ENCODE peak calls at places on chromosome 15, in nine cellular contexts. S is IMR-90, R is body of pancreas, Z is tibial nerve, Y is A549, T is left ventricle myocardium inferior, D is HepG2, V is psoas muscle, B is tibial artery. J is an unnamed sample. For H3K4me1, the result is how much of the 10 kb centered on the place peaks cover.

GRCh38 chr15:95019907-95020306 is 788.5 kb downstream of the MCTP2 start:
- DNase-seq in S (no peak), T (no peak), Y (no peak), B (no peak), V (no peak), R (no peak), Z (no peak), D (no peak), J (peak)

GRCh38 chr15:69562564-69562963 is 109.9 kb downstream of the RPLP1 start:
- DNase-seq in R (peak), Z (no peak), B (no peak), S (no peak), V (no peak), D (no peak), Y (no peak), T (no peak), J (no peak)

GRCh38 chr15:44479343-44479742 is 51.9 kb downstream of the CTDSPL2 start:
- DNase-seq in D (no peak), B (no peak), R (no peak), T (no peak), V (no peak), Y (no peak), S (no peak), Z (no peak), J (no peak)

GRCh38 chr15:23436421-23436820 is 10.6 kb downstream of the GOLGA6L2 start:
- DNase-seq in T (no peak), Z (no peak), R (no peak), D (no peak), B (no peak), V (no peak), Y (no peak), S (no peak), J (no peak)

GRCh38 chr15:52523192-52523591 is 5.5 kb downstream of the MYO5A start:
- DNase-seq in Y (no peak), T (no peak), V (no peak), B (no peak), Z (no peak), R (no peak), D (no peak), S (peak), J (peak)

GRCh38 chr15:27623560-27624305 is 475.4 kb downstream of the OCA2 start:
- DNase-seq in Z (no peak), B (no peak), D (no peak), T (no peak), S (no peak), Y (no peak), R (no peak), V (no peak), J (no peak)

GRCh38 chr15:41568350-41569017 is 9.5 kb downstream of the TYRO3 start:
- DNase-seq in D (peak), T (no peak), V (no peak), R (peak), Z (no peak), B (no peak), Y (no peak), S (peak), J (no peak)

GRCh38 chr15:64029111-64029510 is 17.2 kb downstream of the DAPK2 start:
- DNase-seq in S (no peak), V (no peak), R (no peak), T (no peak), Y (no peak), Z (no peak), B (no peak), D (no peak), J (no peak)

GRCh38 chr15:89550427-89550826 is 24.8 kb upstream of the TICRR start:
- DNase-seq in Z (no peak), T (no peak), R (no peak), D (no peak), S (no peak), V (no peak), B (no peak), Y (no peak), J (no peak)

GRCh38 chr15:80275946-80276345 is 23.9 kb upstream of the CTXND1 start:
- DNase-seq in V (no peak), S (peak), B (no peak), T (no peak), R (peak), Y (peak), Z (no peak), D (no peak), J (peak)

GRCh38 chr15:33392453-33392852 is 81.7 kb downstream of the RYR3 start:
- DNase-seq in Y (no peak), T (no peak), D (no peak), S (no peak), R (no peak), V (no peak), Z (no peak), B (no peak), J (no peak)

GRCh38 chr15:90295270-90295648 is 29.8 kb downstream of the NGRN start:
- DNase-seq in B (no peak), Y (no peak), V (no peak), D (no peak), R (no peak), Z (no peak), S (no peak), T (no peak), J (no peak)

DNA sequence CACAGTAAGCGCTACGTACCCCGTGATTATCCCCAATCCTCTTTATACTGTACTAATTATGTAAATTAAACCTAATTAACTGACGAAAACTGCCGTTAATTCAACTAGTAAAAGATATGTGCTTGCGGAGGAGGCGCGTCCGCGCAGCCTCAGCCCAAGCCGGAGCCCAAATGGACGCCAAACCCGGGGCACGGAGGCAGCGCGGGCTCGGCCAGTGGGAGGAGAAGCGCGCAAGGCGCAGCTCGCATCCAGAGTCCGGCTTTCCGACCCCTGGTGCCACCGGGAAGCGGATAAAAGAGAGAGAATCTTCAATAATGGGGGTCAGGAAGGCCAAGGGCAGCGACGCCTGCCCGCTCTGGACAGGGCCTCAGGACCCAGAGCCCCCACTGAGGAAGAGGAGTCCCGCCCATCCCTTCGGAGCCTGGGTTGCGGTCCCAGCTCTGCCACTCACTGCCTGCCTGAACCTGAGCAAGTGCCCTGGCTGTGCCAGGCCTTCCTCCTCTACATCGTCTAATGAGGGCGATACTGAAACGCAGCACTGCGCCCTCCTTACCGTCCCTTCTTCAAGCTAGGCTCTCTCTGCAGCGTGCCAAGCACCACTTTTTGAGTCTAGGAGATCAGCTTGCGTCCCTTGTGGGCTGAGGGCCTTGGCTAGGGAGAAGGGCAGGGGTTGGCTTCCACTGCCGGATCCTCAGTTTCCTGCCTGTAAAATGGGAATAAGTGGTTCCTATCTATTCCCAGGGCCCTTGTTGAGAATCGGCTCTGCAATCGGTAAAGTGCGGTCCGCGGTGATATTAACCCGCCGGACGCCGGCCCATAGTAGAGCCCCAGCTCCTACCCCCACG is 4.9 kb upstream of the SKOR1 start:
- DNase-seq in B (no peak), T (no peak), Z (no peak), D (no peak), R (no peak), V (peak), S (no peak), Y (no peak), J (no peak)
- H3K4me1 ChIP-seq in B (under half), T (under half), Z (under half), D (under half), R (under half), V (under half), S (under half), Y (under half), J (under half)

DNA sequence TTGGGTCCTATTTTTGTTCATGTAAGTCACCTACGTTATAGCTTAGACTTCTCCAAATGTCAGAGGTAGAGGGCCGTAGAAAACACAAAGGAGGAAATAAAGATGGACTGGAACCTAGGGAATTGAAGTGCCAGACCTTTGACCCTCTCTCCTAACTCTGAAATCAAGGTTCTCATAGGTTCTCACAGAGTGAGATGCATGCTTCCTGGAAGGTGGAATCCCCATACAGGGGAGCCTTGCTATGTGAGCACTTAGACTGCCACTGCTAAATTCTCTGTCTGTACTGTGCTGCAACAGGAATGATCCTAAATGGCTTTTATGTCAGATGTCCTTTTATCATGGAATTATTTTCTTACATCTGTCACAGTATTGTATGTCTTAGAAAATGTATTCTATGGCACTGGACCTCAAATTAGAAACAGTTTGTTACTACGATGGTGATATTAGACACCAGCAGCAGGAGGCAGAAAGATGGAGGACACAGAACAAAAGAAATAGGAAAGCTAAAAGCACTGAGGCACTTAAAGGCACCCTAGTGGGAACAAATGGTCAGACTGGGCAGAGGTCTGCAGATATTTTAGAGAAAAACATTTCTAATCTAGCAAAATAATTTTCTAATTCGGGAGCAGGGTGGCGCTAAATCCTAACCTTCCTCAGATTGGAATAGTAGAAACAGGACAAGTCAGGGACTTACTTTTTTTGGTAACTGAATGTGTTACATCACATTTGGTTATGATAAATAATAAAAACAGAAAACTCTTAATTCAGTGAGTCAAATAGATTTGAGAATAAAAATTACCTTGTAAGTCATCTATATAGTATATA is 60.2 kb upstream of the CDAN1 start:
- DNase-seq in V (no peak), D (no peak), B (no peak), R (no peak), Z (no peak), S (peak), T (no peak), Y (no peak), J (no peak)
- TF ChIP-seq CTCF in V (no peak), D (no peak), B (no peak), R (no peak), Z (no peak), S (peak), T (no peak), Y (peak), J (peak)

DNA sequence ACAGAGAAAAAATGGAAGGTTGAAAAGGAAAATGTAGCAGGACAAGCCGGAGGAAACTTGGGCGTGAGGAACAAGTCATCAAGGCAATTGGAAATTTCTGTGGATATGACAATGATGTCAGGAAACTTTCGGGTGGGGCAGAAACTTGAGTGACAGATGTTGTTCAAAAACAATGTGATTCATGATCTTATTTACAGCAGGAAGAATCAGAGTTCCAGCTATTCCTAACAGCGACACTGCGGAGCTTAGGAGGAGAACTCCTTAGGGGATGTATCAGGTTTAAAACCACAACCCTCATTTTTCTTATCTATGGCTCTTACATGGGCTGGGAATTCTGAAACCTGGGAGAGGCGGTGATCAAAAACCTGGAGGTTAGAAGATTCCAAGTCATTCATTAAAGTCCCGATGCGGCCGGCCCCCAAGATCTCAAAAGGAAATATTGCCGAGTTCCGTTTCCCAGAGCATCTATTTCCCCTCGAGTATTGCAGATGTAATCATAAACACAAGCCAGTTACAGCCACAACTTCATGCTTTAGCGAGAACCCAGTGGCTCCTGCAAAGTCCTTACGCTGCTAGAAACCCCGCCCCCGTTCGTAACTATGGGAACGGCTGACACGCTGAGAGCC is 652 bp upstream of the ARRDC4 start:
- DNase-seq in Y (no peak), V (no peak), B (no peak), T (no peak), D (no peak), R (no peak), S (no peak), Z (no peak), J (no peak)
- H3K27ac ChIP-seq in Y (no peak), V (peak), B (no peak), T (peak), D (no peak), R (peak), S (no peak), Z (peak), J (peak)

DNA sequence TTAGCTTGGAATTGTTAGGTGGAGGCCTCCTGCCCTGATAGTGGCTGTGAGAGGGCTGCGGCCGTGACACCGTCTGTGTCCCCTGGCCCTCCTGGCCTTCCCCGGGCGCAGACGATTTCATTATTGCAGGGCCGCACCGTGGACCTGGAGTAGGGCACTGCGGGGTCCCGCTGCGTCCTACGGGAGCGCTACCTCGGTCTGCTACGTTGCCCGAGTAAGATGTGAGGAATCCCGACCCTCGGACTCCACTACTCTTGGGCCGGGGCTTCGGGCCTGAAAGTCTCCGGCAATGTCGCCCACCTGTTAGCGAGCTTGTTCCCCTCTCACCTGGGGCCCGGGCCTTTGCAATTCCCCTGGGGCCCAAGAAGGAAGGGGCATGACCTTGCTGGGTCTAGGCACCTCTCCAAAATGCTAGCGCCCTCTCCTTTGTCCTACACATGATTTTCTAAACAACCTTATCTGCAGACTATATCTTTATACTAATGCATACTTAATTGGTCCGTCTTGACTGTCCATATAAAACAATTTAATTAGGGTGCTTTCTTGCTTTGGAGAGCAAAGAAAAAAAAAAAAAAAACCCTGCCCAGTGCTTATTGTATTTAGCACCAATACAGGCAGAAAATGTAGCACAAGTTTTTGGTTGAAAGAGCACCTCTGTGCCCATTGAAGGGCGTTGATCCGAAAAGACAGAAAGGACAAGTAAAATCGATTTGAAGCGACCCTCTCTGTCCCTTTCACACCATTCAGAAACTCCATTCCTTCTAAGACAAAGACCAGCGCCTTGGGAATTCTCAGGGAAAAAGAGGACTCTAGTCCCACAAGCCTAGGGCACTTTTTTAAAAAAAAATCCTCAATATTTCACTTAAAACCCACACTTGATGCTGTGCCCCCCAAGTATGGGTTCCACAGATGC is 7.0 kb upstream of the NR2F2 start:
- DNase-seq in D (no peak), T (no peak), V (no peak), Z (no peak), R (no peak), Y (no peak), B (no peak), S (no peak), J (no peak)
- H3K4me1 ChIP-seq in D (under half), T (half or more), V (under half), Z (under half), R (under half), Y (under half), B (under half), S (under half), J (under half)

GRCh38 chr15:83207622-83208356 is at the start of gene HDGFL3:
- DNase-seq in D (no peak), R (peak), Y (peak), V (peak), B (peak), S (peak), T (peak), Z (peak), J (no peak)
- TF ChIP-seq CTCF in D (peak), R (no peak), Y (peak), V (no peak), B (no peak), S (no peak), T (no peak), Z (no peak), J (peak)

DNA sequence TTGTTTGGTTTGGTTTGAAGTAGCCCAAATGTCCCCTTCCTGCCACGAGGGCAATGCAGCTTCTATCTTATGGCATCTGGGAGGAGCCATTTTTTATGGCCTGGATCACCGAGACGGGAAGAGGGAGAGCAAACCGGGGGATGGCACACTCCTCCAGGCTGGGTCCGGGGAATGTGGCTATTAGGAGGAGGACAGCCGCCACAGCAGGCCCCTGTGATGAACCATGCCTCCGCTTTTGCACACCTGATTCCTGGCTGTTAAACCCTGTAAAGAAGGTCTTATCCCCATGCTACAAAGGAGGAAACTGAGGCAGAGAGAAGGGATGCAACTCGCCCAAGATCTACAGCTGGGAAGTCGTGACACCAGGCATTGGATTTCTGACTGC is 157.6 kb downstream of the OR4M2 start:
- DNase-seq in S (no peak), Z (no peak), B (no peak), Y (no peak), D (no peak), T (no peak), V (no peak), R (no peak), J (no peak)
- H3K27ac ChIP-seq in S (no peak), Z (no peak), B (no peak), Y (no peak), D (no peak), T (no peak), V (no peak), R (no peak), J (no peak)